ENCODE peak calls at places on chromosomes 6 and 20, in eight cellular contexts. A is ascending aorta, C is prostate gland, F is esophagus muscularis mucosa, T is stomach, J is uterus, E is endodermal cell, K is A673. P is an unnamed sample. For H3K4me1, the result is how much of the 10 kb centered on the place peaks cover.

GRCh38 chr20:19964289-19965263 is 52.6 kb upstream of the NAA20 start:
- DNase-seq in A (peak), C (peak), F (no peak), T (peak), J (peak), E (no peak), K (no peak), P (peak)

GRCh38 chr6:3031857-3032256 is 32.2 kb downstream of the NQO2 start:
- DNase-seq in A (no peak), C (no peak), F (no peak), T (no peak), J (no peak), E (no peak), K (no peak), P (no peak)

GRCh38 chr20:44010162-44010704 is 95.6 kb downstream of the TOX2 start:
- DNase-seq in A (no peak), C (no peak), F (no peak), T (no peak), J (no peak), E (peak), K (peak), P (peak)

GRCh38 chr6:148435386-148435785 is 92.7 kb downstream of the SASH1 start:
- DNase-seq in A (no peak), C (no peak), F (no peak), T (no peak), J (no peak), E (no peak), K (no peak), P (no peak)

GRCh38 chr20:36034875-36035274 is 66.5 kb downstream of the CNBD2 start:
- DNase-seq in A (peak), C (no peak), F (no peak), T (no peak), J (no peak), E (no peak), K (no peak), P (no peak)

GRCh38 chr6:156687875-156688549 is 89.2 kb upstream of the ARID1B start:
- DNase-seq in A (peak), C (peak), F (no peak), T (peak), J (no peak), E (peak), K (peak), P (peak)

GRCh38 chr20:669573-669972 is 6.0 kb downstream of the SCRT2 start:
- DNase-seq in A (no peak), C (no peak), F (no peak), T (no peak), J (no peak), E (no peak), K (no peak), P (no peak)

GRCh38 chr6:64591682-64592081 is 956.1 kb downstream of the PHF3 start:
- DNase-seq in A (no peak), C (no peak), F (no peak), T (no peak), J (no peak), E (no peak), K (no peak), P (no peak)

GRCh38 chr6:3711776-3712175 is 39.7 kb downstream of the PXDC1 start:
- DNase-seq in A (no peak), C (no peak), F (no peak), T (peak), J (no peak), E (no peak), K (no peak), P (no peak)

DNA sequence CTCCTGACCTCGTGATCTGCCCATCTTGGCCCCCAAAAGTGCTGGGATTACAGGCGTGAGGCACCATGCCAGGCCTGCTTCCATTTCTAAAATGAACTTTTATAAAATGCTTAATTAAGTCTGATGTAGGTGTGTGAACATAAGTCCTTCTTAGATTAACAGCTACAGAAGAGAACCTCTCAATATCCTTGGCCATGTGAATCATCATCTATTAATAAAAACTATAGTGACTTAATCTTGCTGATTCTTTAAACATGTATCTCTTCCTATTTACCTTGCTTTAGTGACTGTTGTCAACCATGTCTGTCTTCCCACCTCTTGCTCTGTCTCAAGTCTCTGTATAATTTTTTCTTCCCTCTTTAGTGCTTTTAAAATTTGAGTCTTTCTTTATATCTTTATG is 127.1 kb downstream of the JARID2 start:
- DNase-seq in A (no peak), C (no peak), F (no peak), T (no peak), J (no peak), E (no peak), K (no peak), P (no peak)
- H3K4me1 ChIP-seq in A (under half), C (under half), F (under half), T (under half), J (under half), E (under half), K (under half), P (under half)

DNA sequence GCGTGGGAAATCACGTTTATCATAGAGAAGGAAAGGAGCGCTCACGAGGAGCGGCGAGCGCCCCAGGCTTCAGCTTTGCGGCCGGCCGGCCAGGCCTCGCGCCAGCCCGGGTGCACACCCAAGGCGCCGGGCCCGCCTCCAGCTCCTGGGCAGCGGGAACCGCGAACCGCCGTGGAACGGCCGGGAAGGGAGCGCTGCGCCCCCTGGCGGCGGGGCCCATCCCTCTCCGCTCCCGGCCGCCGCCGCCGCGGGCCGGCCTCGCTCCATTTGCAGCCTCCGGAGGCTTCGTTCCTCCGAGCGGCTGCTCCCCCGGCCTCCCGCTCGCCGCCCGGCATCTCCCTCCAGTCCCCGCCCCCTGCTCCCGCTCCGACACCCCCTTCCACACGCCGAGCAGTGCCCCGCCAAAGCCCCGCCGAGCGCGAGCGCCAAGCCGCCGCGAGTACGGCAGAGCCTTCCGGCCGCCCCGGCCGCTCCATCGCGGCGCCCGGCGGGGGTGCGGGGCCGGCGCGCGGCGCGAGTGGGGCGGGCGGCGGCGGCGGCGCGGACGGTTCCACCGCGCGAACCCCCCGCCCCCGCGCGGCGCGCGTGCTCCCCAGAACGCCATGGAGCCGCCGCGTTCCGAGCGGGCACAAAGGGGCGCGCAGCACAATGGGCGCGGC is 973 bp downstream of the BEND3 start:
- DNase-seq in A (peak), C (peak), F (no peak), T (peak), J (peak), E (peak), K (peak), P (peak)
- H3K4me1 ChIP-seq in A (under half), C (under half), F (under half), T (under half), J (under half), E (under half), K (under half), P (under half)

DNA sequence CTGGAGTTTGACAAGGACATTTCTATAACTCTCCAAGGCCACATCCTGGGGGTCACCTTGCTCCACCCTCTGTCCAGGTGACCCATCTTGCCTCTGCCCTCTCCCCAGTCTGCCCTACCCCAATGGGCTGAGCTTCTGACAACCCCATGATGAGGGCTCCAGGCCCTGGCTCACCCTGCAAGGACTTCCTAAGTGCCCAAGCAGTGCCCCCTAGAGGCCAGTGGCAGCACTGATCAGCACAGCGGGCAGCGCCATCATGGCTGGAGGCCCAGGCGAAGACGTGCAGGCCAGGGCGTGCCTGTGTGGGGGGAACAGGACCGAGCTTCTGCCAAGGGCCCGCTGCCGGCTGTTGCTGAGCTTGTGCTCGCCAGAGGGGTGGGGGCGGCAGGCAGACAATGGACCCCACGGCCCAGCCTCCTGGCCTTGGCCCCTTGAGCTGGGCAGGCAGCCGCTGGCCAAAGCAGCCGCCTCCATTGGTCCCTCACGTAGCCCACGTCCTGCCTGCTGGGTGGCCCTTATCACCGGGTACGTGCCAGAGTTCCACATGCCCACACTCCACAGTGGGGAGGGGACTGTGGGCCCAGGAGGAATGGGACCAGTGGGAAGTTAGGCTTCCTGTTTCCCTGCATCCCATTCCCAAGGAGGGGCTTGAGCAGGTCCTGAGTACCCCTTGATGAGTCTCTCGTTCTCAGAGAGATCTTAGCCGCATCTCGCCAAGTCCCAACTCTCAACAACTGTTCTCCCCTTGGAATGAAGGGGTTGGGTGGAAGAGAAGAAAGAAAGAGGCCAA is 64.3 kb downstream of the MRPL14 start:
- DNase-seq in A (no peak), C (no peak), F (no peak), T (peak), J (no peak), E (peak), K (peak), P (peak)
- H3K4me1 ChIP-seq in A (under half), C (under half), F (half or more), T (under half), J (under half), E (under half), K (under half), P (under half)

DNA sequence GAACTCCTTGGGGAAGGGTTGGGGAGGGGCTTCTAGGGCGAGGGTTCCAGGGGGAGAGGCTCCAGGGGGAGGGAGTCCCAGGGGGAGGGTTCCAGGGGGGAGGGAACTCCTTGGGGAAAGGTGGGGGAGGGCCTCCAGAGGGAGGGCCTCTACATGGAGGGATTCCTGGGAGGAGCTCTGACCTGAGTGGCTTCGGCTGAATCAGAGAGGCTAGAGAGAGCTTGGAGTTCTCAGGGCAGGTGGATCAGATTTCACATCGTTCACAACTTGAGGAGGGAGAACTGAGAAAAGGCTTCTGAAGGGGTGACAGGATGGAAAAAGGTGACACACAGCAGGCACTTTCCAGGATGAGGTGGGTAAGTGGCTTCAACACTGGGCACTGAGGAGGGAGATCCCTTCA is 49.1 kb downstream of the DAAM2 start:
- DNase-seq in A (no peak), C (no peak), F (no peak), T (no peak), J (no peak), E (no peak), K (no peak), P (no peak)
- H3K4me1 ChIP-seq in A (under half), C (under half), F (half or more), T (under half), J (under half), E (under half), K (under half), P (under half)

DNA sequence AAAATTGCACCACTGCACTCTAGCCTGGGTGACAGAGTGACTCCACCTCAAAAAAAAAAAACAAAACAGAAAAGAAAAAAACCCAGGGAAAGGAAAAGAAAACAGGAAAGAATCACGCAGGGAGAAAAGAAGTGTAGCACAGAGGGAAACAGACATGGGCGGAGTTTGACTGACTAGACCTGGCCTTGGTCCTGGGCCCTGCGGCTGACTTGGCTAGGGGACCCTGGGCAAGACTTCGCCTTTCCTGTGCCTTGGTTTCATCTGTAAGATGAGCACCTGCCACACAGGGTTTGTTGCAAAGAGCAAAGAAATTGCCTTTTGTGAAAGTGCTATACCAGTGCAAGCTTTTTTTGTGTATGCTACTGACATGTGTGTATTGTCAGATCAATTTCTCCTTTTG is 71.3 kb upstream of the KCNG1 start:
- DNase-seq in A (no peak), C (no peak), F (no peak), T (no peak), J (no peak), E (peak), K (no peak), P (no peak)
- H3K4me1 ChIP-seq in A (under half), C (under half), F (under half), T (under half), J (under half), E (under half), K (under half), P (under half)

GRCh38 chr20:17593902-17594301 is 24.0 kb downstream of the DSTN start:
- DNase-seq in A (no peak), C (no peak), F (no peak), T (no peak), J (no peak), E (no peak), K (no peak), P (no peak)
- H3K4me1 ChIP-seq in A (under half), C (under half), F (half or more), T (half or more), J (under half), E (under half), K (under half), P (under half)

DNA sequence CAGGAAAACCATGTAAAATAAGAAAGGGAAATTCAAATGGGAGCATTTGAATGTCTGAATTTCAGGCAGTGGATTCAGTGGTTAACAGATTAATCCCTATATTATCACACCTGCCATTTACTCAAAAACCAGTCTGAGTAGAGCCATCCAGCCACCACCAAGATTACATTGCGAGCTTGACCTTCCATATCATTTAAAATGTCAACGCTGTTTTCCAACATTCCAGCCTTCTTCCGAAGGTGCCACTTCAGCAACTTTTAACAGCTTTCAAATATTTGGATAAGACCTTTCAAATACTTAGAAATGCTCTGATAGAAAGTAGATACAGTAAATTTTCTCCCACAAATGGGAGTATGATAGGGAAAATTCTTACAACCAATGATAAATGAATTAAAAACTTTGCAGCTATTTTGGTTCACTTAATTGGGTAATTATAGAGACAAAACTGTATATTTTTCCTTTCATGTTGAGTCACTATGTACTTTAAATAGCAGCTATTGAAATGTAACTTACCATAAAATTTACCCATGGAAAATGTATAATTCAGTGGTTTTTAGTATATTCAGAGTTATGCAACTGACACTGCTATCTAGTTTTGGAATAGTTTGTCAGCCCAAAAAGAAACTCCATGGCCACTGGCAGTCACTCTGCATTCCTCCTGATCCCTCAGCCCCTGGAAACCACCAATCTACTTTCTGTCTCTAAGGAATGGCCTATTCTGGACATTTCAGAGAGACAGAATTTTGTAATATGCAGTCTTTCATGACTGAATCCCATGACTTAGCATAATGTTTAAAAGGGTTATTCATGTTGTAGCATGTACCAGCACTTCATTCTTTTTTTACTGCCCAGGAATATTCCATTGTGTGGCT is 21.6 kb downstream of the EZR start:
- DNase-seq in A (no peak), C (no peak), F (no peak), T (peak), J (no peak), E (peak), K (no peak), P (no peak)
- H3K4me1 ChIP-seq in A (under half), C (under half), F (half or more), T (half or more), J (under half), E (under half), K (under half), P (under half)

GRCh38 chr6:142323377-142323776 is 21.6 kb downstream of the ADGRG6 start:
- DNase-seq in A (no peak), C (no peak), F (no peak), T (no peak), J (no peak), E (no peak), K (no peak), P (no peak)

GRCh38 chr6:142321451-142321850 is 19.6 kb downstream of the ADGRG6 start:
- DNase-seq in A (no peak), C (no peak), F (no peak), T (no peak), J (no peak), E (no peak), K (no peak), P (no peak)

GRCh38 chr6:142322504-142323198 is 20.8 kb downstream of the ADGRG6 start:
- DNase-seq in A (no peak), C (no peak), F (no peak), T (no peak), J (no peak), E (no peak), K (no peak), P (no peak)

GRCh38 chr6:142324111-142324510 is 22.3 kb downstream of the ADGRG6 start:
- DNase-seq in A (no peak), C (no peak), F (no peak), T (no peak), J (no peak), E (no peak), K (no peak), P (no peak)

DNA sequence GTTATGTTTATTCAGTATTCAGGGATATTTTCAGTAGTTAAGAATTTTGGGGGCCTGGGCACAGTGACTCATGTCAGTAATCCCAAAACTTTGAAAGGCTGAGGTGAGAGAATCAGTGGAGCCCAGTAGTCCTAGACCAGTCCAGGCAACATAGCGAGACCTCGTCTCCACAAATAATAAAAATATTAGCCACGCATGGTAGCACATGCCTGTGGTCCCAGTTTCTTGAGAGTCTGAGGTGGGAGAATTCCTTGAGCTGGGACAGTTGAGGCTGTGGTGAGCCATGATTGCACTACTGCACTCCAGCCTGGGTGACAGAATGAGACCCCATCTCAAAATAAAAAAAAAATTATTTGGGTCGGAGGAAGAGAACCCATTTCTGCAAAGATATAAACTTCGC is 20.3 kb downstream of the ADGRG6 start:
- DNase-seq in A (no peak), C (no peak), F (no peak), T (no peak), J (no peak), E (no peak), K (no peak), P (no peak)
- H3K4me1 ChIP-seq in A (under half), C (under half), F (under half), T (under half), J (under half), E (under half), K (under half), P (under half)

GRCh38 chr6:168283686-168284025 is 35.9 kb downstream of the DACT2 start:
- DNase-seq in A (no peak), C (no peak), F (no peak), T (no peak), J (no peak), E (no peak), K (no peak), P (no peak)
- H3K4me1 ChIP-seq in A (under half), C (under half), F (under half), T (under half), J (under half), E (under half), K (under half), P (under half)